ENCODE peak calls at places on chromosomes 2 and 18, in four cellular contexts. M, P, I and B are unnamed samples. For H3K4me1, the result is how much of the 10 kb centered on the place peaks cover.

GRCh38 chr2:121475811-121476571 is 54.7 kb upstream of the RNU4ATAC start:
- DNase-seq in M (no peak), P (no peak), I (no peak), B (no peak)

GRCh38 chr2:74413001-74413698 is 8.3 kb downstream of the C2orf81 start:
- DNase-seq in M (no peak), I (no peak), P (no peak), B (no peak)

GRCh38 chr2:219531639-219532377 is 11.8 kb downstream of the CHPF start:
- DNase-seq in I (no peak), P (no peak), M (no peak), B (no peak)

GRCh38 chr2:230266654-230267053 is 41.1 kb downstream of the SP140 start:
- DNase-seq in M (no peak), P (no peak), I (no peak), B (no peak)

GRCh38 chr2:100207411-100207885 is 65.1 kb upstream of the AFF3 start:
- DNase-seq in M (no peak), P (peak), I (no peak), B (no peak)

GRCh38 chr2:118443596-118443995 is 355.3 kb downstream of the INSIG2 start:
- DNase-seq in P (no peak), I (no peak), M (no peak), B (no peak)

GRCh38 chr2:43408784-43409160 is 182.4 kb upstream of the ZFP36L2 start:
- DNase-seq in M (no peak), P (no peak), I (no peak), B (no peak)

GRCh38 chr18:36532394-36532793 is 234.9 kb downstream of the FHOD3 start:
- DNase-seq in M (no peak), I (no peak), P (no peak), B (no peak)

GRCh38 chr2:25215948-25216679 is 47.7 kb upstream of the POMC start:
- DNase-seq in I (peak), P (no peak), M (no peak), B (peak)

GRCh38 chr2:175414872-175415487 is 233.5 kb upstream of the ATP5MC3 start:
- DNase-seq in I (no peak), M (peak), P (peak), B (no peak)

GRCh38 chr18:8088626-8089025 is 520.6 kb upstream of the RAB12 start:
- DNase-seq in P (no peak), M (no peak), I (no peak), B (no peak)

GRCh38 chr2:237180225-237180624 is 94.5 kb downstream of the COPS8 start:
- DNase-seq in P (no peak), M (no peak), I (no peak), B (no peak)

GRCh38 chr18:59065684-59066083 is 74.0 kb upstream of the SEC11C start:
- DNase-seq in P (no peak), M (no peak), I (no peak), B (no peak)

GRCh38 chr2:158893057-158893456 is 75.4 kb upstream of the TANC1 start:
- DNase-seq in P (peak), I (no peak), M (no peak), B (no peak)

GRCh38 chr2:113000436-113000835 is 4.8 kb upstream of the IL36A start:
- DNase-seq in P (no peak), M (no peak), I (no peak), B (no peak)

GRCh38 chr2:37663390-37663789 is 8.1 kb downstream of the CDC42EP3 start:
- DNase-seq in P (no peak), M (no peak), I (no peak), B (no peak)

DNA sequence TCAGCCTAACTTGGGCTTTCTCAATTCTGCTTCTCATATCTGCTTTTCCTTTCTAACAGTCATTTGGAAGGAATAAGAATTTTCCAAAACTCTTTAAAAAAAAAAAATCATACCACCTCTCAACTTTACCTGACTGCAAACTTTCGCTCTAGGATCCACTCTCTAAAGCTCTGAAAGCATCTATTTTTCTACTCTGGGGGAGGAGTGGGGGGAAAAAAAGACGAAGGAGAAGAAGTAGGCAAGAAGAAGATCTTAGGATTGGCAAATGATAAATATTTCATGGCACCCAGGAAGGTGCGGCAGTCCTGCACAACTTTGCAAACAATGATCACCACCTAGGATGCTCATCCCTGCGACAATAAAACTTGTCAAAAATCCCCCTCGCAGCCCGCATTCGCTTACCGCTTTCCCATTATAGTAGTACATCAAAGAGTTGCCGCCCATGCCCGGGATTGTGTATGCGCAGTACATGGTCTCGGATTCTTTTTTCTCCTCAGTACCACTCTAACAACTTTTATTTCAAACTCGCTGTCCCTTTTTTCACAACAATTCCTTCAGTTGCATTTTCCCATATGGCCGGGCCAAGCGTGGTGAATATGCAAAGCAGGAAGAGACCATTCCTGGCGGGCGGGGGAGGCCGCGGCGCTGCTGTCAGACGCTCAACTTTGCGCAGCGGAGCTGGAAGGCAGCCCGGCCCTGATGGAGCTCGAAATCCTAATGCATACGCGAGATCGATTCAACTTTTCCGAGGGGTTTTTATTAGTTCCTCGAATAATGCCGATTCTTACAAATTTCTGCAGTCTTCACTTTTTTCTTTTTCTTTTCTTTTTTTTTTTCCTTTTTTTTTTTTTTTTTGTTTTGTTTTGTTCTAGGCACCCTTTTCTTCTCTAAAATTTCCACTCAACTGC is 266.5 kb downstream of the TCF4 start:
- DNase-seq in P (peak), I (no peak), M (no peak), B (peak)
- H3K4me1 ChIP-seq in P (under half), I (under half), M (under half), B (under half)

GRCh38 chr2:128623776-128624424 is 305.2 kb upstream of the HS6ST1 start:
- DNase-seq in P (no peak), M (no peak), I (no peak), B (peak)

GRCh38 chr2:128625421-128625820 is 306.8 kb upstream of the HS6ST1 start:
- DNase-seq in P (no peak), M (no peak), I (no peak), B (no peak)

GRCh38 chr2:128624425-128624795 is 305.7 kb upstream of the HS6ST1 start:
- DNase-seq in P (no peak), M (no peak), I (no peak), B (no peak)

GRCh38 chr2:128625966-128626757 is 307.5 kb upstream of the HS6ST1 start:
- DNase-seq in M (no peak), P (no peak), I (no peak), B (peak)

DNA sequence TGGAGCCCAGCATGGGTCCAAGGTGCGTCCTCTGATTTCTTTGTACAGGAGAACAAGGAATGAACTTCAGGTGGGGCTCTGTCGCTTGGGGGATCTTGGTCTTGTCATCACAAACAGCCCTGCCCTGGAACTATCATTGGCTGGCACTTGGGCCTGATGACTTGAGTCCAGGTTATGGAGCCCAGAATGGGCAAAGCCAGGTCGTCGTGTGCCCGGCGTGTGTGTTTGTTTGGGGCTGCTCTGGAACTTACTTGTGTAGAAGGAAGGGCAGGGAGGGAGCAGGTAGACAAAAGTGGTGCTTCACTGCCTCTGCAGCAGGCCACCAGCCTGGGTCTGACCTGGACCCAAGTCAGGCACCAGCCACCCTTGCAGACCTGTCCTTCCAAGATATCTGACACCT is 306.3 kb upstream of the HS6ST1 start:
- DNase-seq in M (no peak), I (no peak), P (no peak), B (no peak)
- H3K4me3 ChIP-seq in M (no peak), I (no peak), P (no peak), B (no peak)

GRCh38 chr2:241359481-241360045 is 3.5 kb downstream of the FARP2 start:
- DNase-seq in M (no peak), P (no peak), I (no peak), B (no peak)

GRCh38 chr2:241355983-241356870 is at the start of gene FARP2:
- DNase-seq in I (peak), P (peak), M (peak), B (peak)

GRCh38 chr2:241357531-241357930 is 1.4 kb downstream of the FARP2 start:
- DNase-seq in I (no peak), P (no peak), M (no peak), B (no peak)

GRCh38 chr2:241356871-241357260 is 781 bp downstream of the FARP2 start:
- DNase-seq in M (no peak), P (no peak), I (no peak), B (no peak)

GRCh38 chr2:241358470-241358869 is 2.4 kb downstream of the FARP2 start:
- DNase-seq in M (no peak), P (no peak), I (no peak), B (peak)
- H3K4me1 ChIP-seq in M (under half), P (under half), I (under half), B (under half)

DNA sequence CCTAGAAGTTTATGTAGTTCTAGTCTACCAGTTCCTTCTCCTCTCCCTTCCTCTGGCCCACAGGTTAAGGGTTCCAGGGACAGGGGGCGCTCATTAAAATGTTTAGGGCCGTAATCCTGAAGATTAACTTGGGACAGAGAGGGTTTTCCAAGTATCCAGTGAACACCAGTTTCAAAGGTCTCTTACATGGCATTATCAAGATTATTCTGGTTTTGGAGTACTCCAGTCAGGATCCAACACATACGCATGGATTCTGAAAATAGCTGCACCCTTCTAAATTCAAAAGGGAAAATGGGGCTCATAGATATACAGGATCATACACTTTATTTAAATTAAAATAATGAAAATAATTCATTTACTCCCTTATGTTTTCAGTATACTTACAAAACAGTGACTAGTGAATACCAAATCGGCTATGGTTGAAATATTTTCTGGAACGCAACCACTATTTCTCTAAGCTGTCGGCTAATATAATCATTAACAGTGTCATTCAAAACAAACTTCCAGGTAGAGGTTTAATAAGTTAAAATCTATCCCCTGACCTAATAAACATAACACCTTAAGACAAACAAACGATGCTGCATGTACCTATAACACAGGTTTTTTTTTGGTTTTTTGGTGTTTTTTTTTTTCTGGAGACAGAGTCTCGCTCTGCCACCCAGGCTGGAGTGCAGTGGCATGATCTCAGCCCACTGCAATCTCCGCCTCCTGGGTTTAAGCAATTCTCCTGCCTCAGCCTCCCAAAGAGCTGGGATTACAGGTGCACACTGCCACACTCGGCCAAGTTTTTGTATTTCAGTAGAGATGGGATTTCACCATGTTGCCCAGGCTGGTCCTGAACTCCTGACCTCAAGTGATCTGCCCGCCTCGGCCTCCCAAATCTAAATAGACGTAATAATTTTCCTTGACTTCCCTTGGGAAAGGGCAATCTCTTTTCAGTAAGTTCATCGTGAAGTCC is 44.7 kb downstream of the MGAT4A start:
- DNase-seq in I (no peak), P (no peak), M (no peak), B (no peak)
- H3K4me3 ChIP-seq in I (no peak), P (no peak), M (no peak), B (no peak)

GRCh38 chr2:144453039-144453336 is 66.9 kb downstream of the ZEB2 start:
- DNase-seq in P (no peak), M (no peak), I (no peak), B (no peak)
- H3K4me1 ChIP-seq in P (under half), M (under half), I (under half), B (under half)

GRCh38 chr18:79848294-79848578 is 50.5 kb downstream of the KCNG2 start:
- DNase-seq in P (no peak), M (no peak), I (no peak), B (no peak)
- H3K4me3 ChIP-seq in P (no peak), M (no peak), I (no peak), B (no peak)

DNA sequence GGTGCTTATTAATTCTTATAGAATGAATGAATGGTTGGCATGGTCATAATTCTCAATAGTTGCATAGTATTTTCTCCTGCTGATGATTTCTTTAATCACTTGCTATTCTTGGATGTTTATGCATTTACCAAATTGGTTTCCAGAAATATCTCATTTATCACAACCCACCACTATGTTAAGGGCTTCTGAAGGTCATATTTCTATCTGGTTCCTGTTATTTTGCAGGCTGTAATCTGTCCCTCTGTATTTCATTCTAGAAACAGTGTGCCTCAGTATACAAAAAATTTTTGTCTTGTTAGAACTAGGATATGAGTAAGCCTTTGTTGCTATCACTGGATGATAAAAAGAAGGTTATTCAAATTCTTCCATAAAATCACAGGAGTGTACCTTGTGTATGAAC is 6.1 kb upstream of the ATP8B1 start:
- DNase-seq in I (no peak), P (no peak), M (no peak), B (no peak)
- H3K4me1 ChIP-seq in I (under half), P (under half), M (under half), B (under half)